ENCODE peak calls at places on chromosomes 7 and 10, in six cellular contexts. N is B cell; W is GM12865; Z is CD4-positive, alpha-beta T cell; D is esophagus squamous epithelium; S is pancreas. A is an unnamed sample.

GRCh38 chr10:98404571-98405396 is 10.2 kb downstream of the PYROXD2 start:
- DNase-seq in W (peak; percentile 76), D (no peak), S (no peak), Z (no peak), N (no peak), A (peak; percentile 63)

GRCh38 chr10:48453451-48454301 is 147.2 kb downstream of the MAPK8 start:
- DNase-seq in S (peak; percentile 4), N (no peak), Z (no peak), W (no peak), D (no peak), A (no peak)

GRCh38 chr10:69338547-69339450 is 60.5 kb downstream of the HK1 start:
- DNase-seq in Z (no peak), N (no peak), D (no peak), W (no peak), S (no peak), A (no peak)

GRCh38 chr7:104652434-104652833 is 324.0 kb downstream of the LHFPL3 start:
- DNase-seq in Z (no peak), S (no peak), N (no peak), D (no peak), W (no peak), A (no peak)

GRCh38 chr10:67438605-67439258 is 257.3 kb downstream of the CTNNA3 start:
- DNase-seq in D (no peak), W (no peak), N (no peak), S (no peak), Z (no peak), A (no peak)

GRCh38 chr10:104231784-104232612 is at the start of gene CFAP43:
- DNase-seq in N (peak; percentile 98), S (peak; percentile 99), Z (peak; percentile 100), W (peak; percentile 97), D (peak; percentile 88), A (peak; percentile 99)

GRCh38 chr10:89391882-89392756 is at the start of gene IFIT1:
- DNase-seq in S (no peak), W (peak; percentile 90), N (peak; percentile 50), Z (peak; percentile 14), D (no peak), A (peak; percentile 54)

GRCh38 chr7:16711730-16712129 is 41.8 kb upstream of the TSPAN13 start:
- DNase-seq in W (no peak), S (no peak), N (no peak), D (no peak), Z (no peak), A (peak; percentile 21)

GRCh38 chr10:46560381-46560780 is 3.9 kb upstream of the GPRIN2 start:
- DNase-seq in N (peak; percentile 36), S (peak; percentile 11), Z (no peak), W (no peak), D (no peak), A (no peak)

GRCh38 chr7:20306499-20306946 is 24.2 kb upstream of the ITGB8 start:
- DNase-seq in Z (no peak), S (no peak), N (no peak), W (no peak), D (no peak), A (no peak)

DNA sequence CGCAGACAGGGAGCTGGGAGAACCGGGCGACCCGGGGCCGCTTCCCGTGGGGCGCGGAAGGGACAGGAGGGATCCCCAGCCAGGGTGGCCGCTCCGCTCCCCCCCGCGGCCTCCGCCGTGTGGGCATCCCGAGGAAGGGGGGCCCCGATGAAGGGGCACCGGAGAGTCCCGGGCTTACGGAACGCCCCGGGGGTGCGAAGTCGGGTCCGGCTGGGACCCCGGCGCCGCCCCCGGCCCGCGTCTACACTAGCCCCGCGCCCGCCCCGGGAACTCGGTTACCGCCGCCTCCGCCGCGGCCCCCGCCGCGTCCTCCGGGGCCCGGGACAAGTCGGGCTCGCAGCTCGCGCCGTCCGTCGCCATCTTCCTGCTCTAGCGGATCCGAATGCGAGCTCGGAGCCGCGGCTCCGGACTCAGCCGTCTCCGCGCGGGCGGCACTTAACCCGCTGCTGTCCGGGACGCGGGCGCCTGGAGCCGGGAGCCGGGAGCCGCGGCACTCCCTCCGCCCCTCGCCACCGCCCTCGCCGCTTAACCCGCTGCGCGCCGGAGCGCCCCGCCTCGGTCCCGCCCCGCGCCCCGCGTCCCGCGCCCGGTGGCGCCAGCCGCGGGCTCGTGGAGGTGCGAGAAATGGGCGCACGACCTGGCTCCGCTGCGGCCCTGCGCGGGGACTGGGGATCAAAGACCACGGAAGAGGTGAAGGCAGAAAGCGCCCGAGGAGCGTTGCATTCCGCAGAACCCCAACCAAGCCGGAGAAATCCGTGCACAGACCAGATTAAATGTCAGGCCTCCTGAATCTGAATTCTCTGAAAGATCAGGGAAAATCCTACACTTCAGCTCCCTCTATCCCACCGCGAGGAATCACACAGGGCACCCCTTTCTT is at the start of gene CTTNBP2:
- DNase-seq in Z (no peak), D (no peak), N (no peak), S (peak; percentile 66), W (peak; percentile 8), A (no peak)
- TF ChIP-seq CTCF in Z (no peak), D (no peak), N (no peak), S (no peak), W (no peak), A (no peak)

GRCh38 chr10:95467162-95467599 is 94.0 kb downstream of the SORBS1 start:
- DNase-seq in W (no peak), N (no peak), Z (no peak), S (peak; percentile 44), D (no peak), A (peak; percentile 8)
- TF ChIP-seq CTCF in W (no peak), N (no peak), Z (no peak), S (no peak), D (no peak), A (no peak)

DNA sequence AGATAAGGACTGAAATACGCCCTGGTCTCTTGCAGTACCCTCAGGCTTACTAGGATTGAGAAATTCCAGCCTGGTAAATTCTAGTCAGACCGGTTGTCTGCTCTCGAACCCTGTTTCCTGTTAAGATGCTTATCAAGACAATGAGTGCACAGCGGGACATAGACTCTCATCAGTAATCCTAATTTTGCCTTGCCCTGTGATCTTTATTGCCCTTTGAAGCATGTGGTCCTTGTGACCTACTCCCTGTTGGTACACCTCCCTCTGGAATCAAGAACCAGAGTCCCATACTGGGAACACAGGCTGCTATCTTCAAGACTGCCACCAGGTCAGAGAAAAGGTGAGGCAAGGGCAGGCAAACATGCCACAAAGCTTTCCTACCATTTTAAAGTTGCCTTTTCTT is 7.2 kb downstream of the C10orf53 start:
- DNase-seq in S (no peak), W (no peak), Z (no peak), N (no peak), D (no peak), A (no peak)
- TF ChIP-seq CTCF in S (no peak), W (no peak), Z (no peak), N (no peak), D (no peak), A (no peak)

DNA sequence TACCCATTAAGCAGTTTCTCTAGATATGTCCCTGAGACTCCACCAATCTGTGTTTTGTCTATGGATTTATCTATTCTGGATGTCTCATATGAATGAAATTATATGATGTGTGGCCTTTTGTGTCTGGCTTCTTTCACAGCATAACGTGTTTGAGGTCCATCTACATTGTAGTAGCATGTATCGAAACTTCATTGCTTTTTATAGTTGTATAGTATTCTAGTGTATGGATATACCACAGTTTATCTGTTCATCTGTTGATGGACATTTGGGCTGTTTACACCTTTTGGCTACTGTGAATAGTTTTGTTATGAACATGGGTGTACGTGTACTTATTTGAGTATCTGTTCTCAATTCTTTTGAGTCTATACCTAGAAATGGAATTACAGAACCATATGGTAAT is 9.6 kb downstream of the KAT6B start:
- DNase-seq in S (no peak), W (no peak), N (no peak), Z (no peak), D (no peak), A (no peak)
- TF ChIP-seq CTCF in S (no peak), W (no peak), N (no peak), Z (no peak), D (no peak), A (no peak)

GRCh38 chr10:130340816-130341215 is 204.6 kb downstream of the GLRX3 start:
- DNase-seq in S (no peak), N (no peak), Z (no peak), D (no peak), W (no peak), A (no peak)
- TF ChIP-seq CTCF in S (no peak), N (no peak), Z (no peak), D (no peak), W (no peak), A (no peak)

GRCh38 chr10:27143686-27144085 is 10.5 kb downstream of the YME1L1 start:
- DNase-seq in Z (no peak), D (no peak), N (no peak), S (no peak), W (no peak), A (no peak)
- TF ChIP-seq CTCF in Z (no peak), D (no peak), N (no peak), S (no peak), W (no peak), A (no peak)

GRCh38 chr10:33753389-33753788 is 418.9 kb upstream of the NRP1 start:
- DNase-seq in Z (no peak), N (no peak), S (no peak), W (no peak), D (no peak), A (no peak)
- TF ChIP-seq CTCF in Z (no peak), N (no peak), S (no peak), W (no peak), D (no peak), A (no peak)

DNA sequence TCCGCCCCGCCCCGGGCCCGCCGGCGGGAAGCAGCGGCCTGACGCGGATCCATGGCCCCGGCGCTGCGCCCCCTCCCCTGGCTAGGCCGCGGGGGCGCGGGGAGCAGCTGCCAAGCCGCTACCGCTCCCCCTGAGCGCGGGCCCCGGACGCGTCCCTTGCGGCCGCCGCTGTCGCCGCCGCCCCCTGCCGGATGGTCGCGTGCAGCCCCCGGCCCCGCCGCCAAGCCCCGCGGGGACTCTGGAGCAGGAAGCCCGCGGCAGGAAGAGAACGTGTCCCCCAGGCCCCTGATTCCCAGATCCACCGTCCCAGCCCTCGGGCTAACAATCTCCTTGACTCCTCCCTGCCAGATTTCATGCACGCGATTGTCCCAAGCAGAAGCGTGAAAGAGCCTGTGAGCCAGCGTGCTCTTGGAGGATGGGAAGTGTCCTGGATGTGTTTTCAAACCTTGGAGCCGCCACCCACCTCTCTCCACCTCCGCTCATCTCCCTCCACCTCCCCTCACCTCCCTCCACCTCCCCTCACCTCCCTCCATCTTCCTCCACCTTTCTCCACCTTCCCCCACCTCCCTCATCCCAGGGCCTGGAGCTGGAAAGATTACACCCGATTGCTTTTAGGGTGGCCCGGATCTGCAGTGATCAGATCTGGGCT is 419 bp upstream of the PRTFDC1 start:
- DNase-seq in S (peak; percentile 43), N (no peak), D (no peak), Z (peak; percentile 7), W (peak; percentile 49), A (peak; percentile 43)
- TF ChIP-seq CTCF in S (no peak), N (peak; percentile 54), D (no peak), Z (peak; percentile 24), W (peak; percentile 51), A (peak; percentile 43)

GRCh38 chr7:21526007-21526406 is 16.8 kb upstream of the DNAH11 start:
- DNase-seq in N (no peak), S (no peak), Z (no peak), D (no peak), W (peak; percentile 10), A (no peak)
- TF ChIP-seq CTCF in N (peak; percentile 38), S (no peak), Z (peak; percentile 63), D (no peak), W (peak; percentile 13), A (no peak)